ENCODE peak calls at places on chromosomes 6 and 20, in five cellular contexts. One of them, this sample, is unnamed.

GRCh38 chr6:92701425-92702096 is 717.8 kb downstream of the EPHA7 start:
- ATAC-seq in upper lobe of left lung: peak; percentile 31
- ATAC-seq in HepG2: no peak
- ATAC-seq in GM12878: peak; percentile 21
- ATAC-seq in K562: no peak
- ATAC-seq in this sample: no peak

GRCh38 chr6:72403413-72403812 is 218.5 kb upstream of the KCNQ5 start:
- ATAC-seq in K562: no peak
- ATAC-seq in upper lobe of left lung: no peak
- ATAC-seq in HepG2: no peak
- ATAC-seq in GM12878: no peak
- ATAC-seq in this sample: no peak

GRCh38 chr6:144131248-144131709 is 19.0 kb upstream of the STX11 start:
- ATAC-seq in GM12878: peak; percentile 85
- ATAC-seq in upper lobe of left lung: no peak
- ATAC-seq in K562: no peak
- ATAC-seq in HepG2: no peak
- ATAC-seq in this sample: no peak

GRCh38 chr20:46051556-46052323 is 22.7 kb downstream of the SLC12A5 start:
- ATAC-seq in GM12878: no peak
- ATAC-seq in upper lobe of left lung: no peak
- ATAC-seq in K562: peak; percentile 76
- ATAC-seq in HepG2: peak; percentile 14
- ATAC-seq in this sample: no peak

GRCh38 chr6:72182337-72183246 is 296.2 kb downstream of the RIMS1 start:
- ATAC-seq in HepG2: no peak
- ATAC-seq in GM12878: peak; percentile 47
- ATAC-seq in K562: peak; percentile 29
- ATAC-seq in upper lobe of left lung: peak; percentile 81
- ATAC-seq in this sample: peak; percentile 58

GRCh38 chr6:2204272-2204671 is 41.1 kb downstream of the GMDS start:
- ATAC-seq in K562: no peak
- ATAC-seq in upper lobe of left lung: no peak
- ATAC-seq in GM12878: no peak
- ATAC-seq in HepG2: no peak
- ATAC-seq in this sample: no peak

GRCh38 chr20:44780226-44780625 is 30.1 kb downstream of the RIMS4 start:
- ATAC-seq in HepG2: peak; percentile 81
- ATAC-seq in K562: peak; percentile 80
- ATAC-seq in GM12878: peak; percentile 43
- ATAC-seq in upper lobe of left lung: no peak
- ATAC-seq in this sample: no peak

GRCh38 chr6:127391019-127391974 is 47.9 kb upstream of the ECHDC1 start:
- ATAC-seq in K562: no peak
- ATAC-seq in HepG2: no peak
- ATAC-seq in upper lobe of left lung: peak; percentile 42
- ATAC-seq in GM12878: no peak
- ATAC-seq in this sample: peak; percentile 31

GRCh38 chr6:7152467-7152866 is 44.7 kb downstream of the RREB1 start:
- ATAC-seq in GM12878: no peak
- ATAC-seq in K562: no peak
- ATAC-seq in upper lobe of left lung: no peak
- ATAC-seq in HepG2: no peak
- ATAC-seq in this sample: no peak

GRCh38 chr20:50953821-50954220 is 4.5 kb downstream of the DPM1 start:
- ATAC-seq in HepG2: no peak
- ATAC-seq in GM12878: no peak
- ATAC-seq in K562: no peak
- ATAC-seq in upper lobe of left lung: no peak
- ATAC-seq in this sample: no peak

GRCh38 chr6:36381502-36382389 is 5.7 kb downstream of the ETV7 start:
- ATAC-seq in HepG2: no peak
- ATAC-seq in K562: no peak
- ATAC-seq in GM12878: peak; percentile 54
- ATAC-seq in upper lobe of left lung: no peak
- ATAC-seq in this sample: no peak

GRCh38 chr6:135088818-135089809 is 34.5 kb upstream of the HBS1L start:
- ATAC-seq in upper lobe of left lung: peak; percentile 84
- ATAC-seq in K562: peak; percentile 63
- ATAC-seq in GM12878: peak; percentile 91
- ATAC-seq in HepG2: peak; percentile 89
- ATAC-seq in this sample: no peak

GRCh38 chr6:25442898-25443297 is 163.7 kb downstream of the CARMIL1 start:
- ATAC-seq in GM12878: no peak
- ATAC-seq in K562: no peak
- ATAC-seq in HepG2: no peak
- ATAC-seq in upper lobe of left lung: no peak
- ATAC-seq in this sample: no peak

GRCh38 chr6:82072771-82073170 is 174.8 kb downstream of the IBTK start:
- ATAC-seq in upper lobe of left lung: no peak
- ATAC-seq in HepG2: no peak
- ATAC-seq in K562: no peak
- ATAC-seq in GM12878: no peak
- ATAC-seq in this sample: no peak

GRCh38 chr6:28884423-28885148 is 39.2 kb downstream of the TRIM27 start:
- ATAC-seq in upper lobe of left lung: no peak
- ATAC-seq in GM12878: peak; percentile 48
- ATAC-seq in K562: no peak
- ATAC-seq in HepG2: peak; percentile 65
- ATAC-seq in this sample: no peak

GRCh38 chr6:134920422-134920821 is 29.5 kb downstream of the ALDH8A1 start:
- ATAC-seq in GM12878: no peak
- ATAC-seq in HepG2: no peak
- ATAC-seq in K562: no peak
- ATAC-seq in upper lobe of left lung: no peak
- ATAC-seq in this sample: no peak

GRCh38 chr6:65248211-65248610 is 458.8 kb downstream of the EYS start:
- ATAC-seq in GM12878: no peak
- ATAC-seq in HepG2: no peak
- ATAC-seq in K562: no peak
- ATAC-seq in upper lobe of left lung: no peak
- ATAC-seq in this sample: no peak

GRCh38 chr6:157556671-157557430 is 175.9 kb downstream of the ZDHHC14 start:
- ATAC-seq in K562: no peak
- ATAC-seq in upper lobe of left lung: no peak
- ATAC-seq in HepG2: peak; percentile 33
- ATAC-seq in GM12878: peak; percentile 27
- ATAC-seq in this sample: no peak

GRCh38 chr6:144797881-144798589 is 512.9 kb downstream of the UTRN start:
- ATAC-seq in upper lobe of left lung: no peak
- ATAC-seq in K562: no peak
- ATAC-seq in GM12878: no peak
- ATAC-seq in HepG2: no peak
- ATAC-seq in this sample: no peak

GRCh38 chr6:53765270-53765669 is 29.5 kb upstream of the LRRC1 start:
- ATAC-seq in GM12878: no peak
- ATAC-seq in HepG2: no peak
- ATAC-seq in upper lobe of left lung: peak; percentile 60
- ATAC-seq in K562: no peak
- ATAC-seq in this sample: no peak

GRCh38 chr6:3957321-3957720 is 108.1 kb downstream of the FAM50B start:
- ATAC-seq in upper lobe of left lung: no peak
- ATAC-seq in HepG2: no peak
- ATAC-seq in GM12878: no peak
- ATAC-seq in K562: no peak
- ATAC-seq in this sample: no peak

GRCh38 chr20:47455133-47456040 is 46.3 kb upstream of the NCOA3 start:
- ATAC-seq in upper lobe of left lung: no peak
- ATAC-seq in HepG2: peak; percentile 90
- ATAC-seq in K562: peak; percentile 21
- ATAC-seq in GM12878: no peak
- ATAC-seq in this sample: no peak

GRCh38 chr6:168348186-168348585 is 28.6 kb upstream of the DACT2 start:
- ATAC-seq in upper lobe of left lung: no peak
- ATAC-seq in K562: no peak
- ATAC-seq in HepG2: no peak
- ATAC-seq in GM12878: no peak
- ATAC-seq in this sample: no peak

GRCh38 chr6:116560130-116560529 is 6.6 kb downstream of the CALHM4 start:
- ATAC-seq in upper lobe of left lung: no peak
- ATAC-seq in GM12878: no peak
- ATAC-seq in HepG2: no peak
- ATAC-seq in K562: no peak
- ATAC-seq in this sample: no peak

GRCh38 chr20:45080867-45081616 is 19.9 kb downstream of the KCNS1 start:
- ATAC-seq in HepG2: peak; percentile 77
- ATAC-seq in upper lobe of left lung: no peak
- ATAC-seq in K562: peak; percentile 85
- ATAC-seq in GM12878: peak; percentile 75
- ATAC-seq in this sample: no peak

GRCh38 chr20:32718749-32719348 is 24.4 kb downstream of the COMMD7 start:
- ATAC-seq in HepG2: no peak
- ATAC-seq in upper lobe of left lung: no peak
- ATAC-seq in K562: no peak
- ATAC-seq in GM12878: no peak
- ATAC-seq in this sample: no peak

GRCh38 chr6:70282906-70283461 is 19.9 kb downstream of the COL9A1 start:
- ATAC-seq in upper lobe of left lung: peak; percentile 26
- ATAC-seq in HepG2: peak; percentile 74
- ATAC-seq in K562: no peak
- ATAC-seq in GM12878: no peak
- ATAC-seq in this sample: no peak

GRCh38 chr20:35166242-35166830 is 5.5 kb upstream of the PROCR start:
- ATAC-seq in K562: peak; percentile 81
- ATAC-seq in GM12878: no peak
- ATAC-seq in HepG2: peak; percentile 71
- ATAC-seq in upper lobe of left lung: peak; percentile 29
- ATAC-seq in this sample: peak; percentile 89

DNA sequence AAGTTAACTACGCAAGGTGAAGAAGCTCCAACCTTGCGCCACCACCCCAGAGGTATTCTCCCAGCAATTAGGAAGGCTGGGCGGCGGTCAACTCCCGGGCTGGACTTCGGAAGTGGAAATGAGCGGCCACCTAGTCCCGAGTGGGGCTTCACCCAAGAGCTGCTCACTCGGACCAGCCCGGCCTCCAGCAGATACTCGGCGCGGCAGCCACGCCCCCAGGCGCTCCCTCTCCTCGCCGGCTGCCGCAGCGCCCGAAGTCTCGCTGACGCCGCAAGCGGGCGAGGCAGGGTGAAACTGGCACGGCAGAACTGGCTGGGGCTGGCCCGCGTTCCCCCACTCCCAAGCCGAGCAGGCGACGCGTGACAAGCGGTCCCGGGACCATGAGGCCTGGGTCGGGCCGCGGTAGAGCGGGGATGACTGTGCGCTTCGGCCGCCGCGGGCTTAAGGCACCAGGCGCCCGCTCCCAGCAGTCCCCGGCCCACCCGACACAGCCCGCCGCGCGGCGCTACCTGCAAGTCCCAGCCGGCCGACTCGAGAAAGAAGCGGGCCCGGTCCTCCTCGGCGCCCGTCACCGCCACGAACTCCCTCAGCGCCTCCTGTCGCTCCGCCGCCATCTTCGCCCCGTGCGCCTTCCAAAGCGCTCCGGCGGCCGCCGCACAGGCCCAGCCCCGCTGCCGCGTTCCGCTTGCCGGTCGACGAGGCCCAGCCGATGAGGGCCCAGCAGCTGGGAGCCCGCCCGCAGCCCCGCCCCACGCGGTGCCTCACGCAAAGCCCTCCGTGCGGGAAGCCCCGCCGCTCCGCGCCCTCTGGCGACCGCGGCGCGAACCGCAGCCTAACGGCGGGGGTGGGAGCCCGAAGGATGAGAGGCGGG is at the start of gene NSFL1C:
- ATAC-seq in GM12878: peak; percentile 91
- ATAC-seq in K562: peak; percentile 91
- ATAC-seq in upper lobe of left lung: peak; percentile 97
- ATAC-seq in HepG2: peak; percentile 87
- ATAC-seq in this sample: peak; percentile 98
- TF ChIP-seq EP300 in GM12878: no peak
- TF ChIP-seq EP300 in K562: no peak
- TF ChIP-seq EP300 in upper lobe of left lung: peak; percentile 35
- TF ChIP-seq EP300 in HepG2: peak; percentile 72
- TF ChIP-seq EP300 in this sample: no peak

GRCh38 chr6:160426146-160426545 is 78.0 kb downstream of the SLC22A3 start:
- ATAC-seq in upper lobe of left lung: no peak
- ATAC-seq in K562: no peak
- ATAC-seq in HepG2: no peak
- ATAC-seq in GM12878: no peak
- ATAC-seq in this sample: no peak

GRCh38 chr6:160427312-160428068 is 79.3 kb downstream of the SLC22A3 start:
- ATAC-seq in HepG2: no peak
- ATAC-seq in upper lobe of left lung: no peak
- ATAC-seq in GM12878: no peak
- ATAC-seq in K562: no peak
- ATAC-seq in this sample: no peak

GRCh38 chr6:160428818-160429744 is 80.9 kb downstream of the SLC22A3 start:
- ATAC-seq in GM12878: no peak
- ATAC-seq in HepG2: no peak
- ATAC-seq in upper lobe of left lung: no peak
- ATAC-seq in K562: no peak
- ATAC-seq in this sample: no peak

GRCh38 chr6:160430203-160430602 is 82.0 kb downstream of the SLC22A3 start:
- ATAC-seq in GM12878: no peak
- ATAC-seq in K562: no peak
- ATAC-seq in HepG2: no peak
- ATAC-seq in upper lobe of left lung: peak; percentile 72
- ATAC-seq in this sample: no peak

DNA sequence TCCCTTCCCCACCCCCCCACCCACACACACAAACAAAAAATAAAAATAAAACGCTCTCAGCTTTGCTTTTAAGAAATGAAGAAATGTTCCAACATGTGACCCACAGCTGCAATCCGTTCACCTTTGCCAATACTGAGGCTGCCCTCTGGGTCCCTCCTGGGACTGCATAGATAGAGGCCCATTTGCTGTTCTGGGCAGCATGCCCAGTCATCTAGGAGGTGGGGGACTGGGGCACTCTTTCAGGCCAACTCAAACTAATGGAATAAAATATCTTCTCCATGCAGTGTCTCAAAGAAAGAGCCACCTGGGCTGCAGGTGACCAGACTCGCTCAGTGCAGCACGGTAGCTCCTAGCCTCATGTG is 79.9 kb downstream of the SLC22A3 start:
- ATAC-seq in K562: no peak
- ATAC-seq in GM12878: no peak
- ATAC-seq in HepG2: no peak
- ATAC-seq in upper lobe of left lung: no peak
- ATAC-seq in this sample: no peak
- TF ChIP-seq POLR2AphosphoS5 in K562: no peak
- TF ChIP-seq POLR2AphosphoS5 in GM12878: no peak
- TF ChIP-seq POLR2AphosphoS5 in HepG2: no peak
- TF ChIP-seq POLR2AphosphoS5 in upper lobe of left lung: no peak
- TF ChIP-seq POLR2AphosphoS5 in this sample: no peak

GRCh38 chr20:21125849-21126840 is at the start of gene KIZ:
- ATAC-seq in HepG2: peak; percentile 97
- ATAC-seq in upper lobe of left lung: peak; percentile 100
- ATAC-seq in K562: peak; percentile 97
- ATAC-seq in GM12878: peak; percentile 99
- ATAC-seq in this sample: peak; percentile 99
- TF ChIP-seq EP300 in HepG2: no peak
- TF ChIP-seq EP300 in upper lobe of left lung: peak; percentile 49
- TF ChIP-seq EP300 in K562: no peak
- TF ChIP-seq EP300 in GM12878: no peak
- TF ChIP-seq EP300 in this sample: no peak

GRCh38 chr6:16582437-16583150 is 178.7 kb downstream of the ATXN1 start:
- ATAC-seq in K562: no peak
- ATAC-seq in upper lobe of left lung: no peak
- ATAC-seq in GM12878: peak; percentile 33
- ATAC-seq in HepG2: no peak
- ATAC-seq in this sample: no peak

GRCh38 chr6:16583151-16583762 is 178.0 kb downstream of the ATXN1 start:
- ATAC-seq in K562: no peak
- ATAC-seq in HepG2: no peak
- ATAC-seq in upper lobe of left lung: no peak
- ATAC-seq in GM12878: no peak
- ATAC-seq in this sample: no peak

GRCh38 chr6:16585805-16586204 is 175.5 kb downstream of the ATXN1 start:
- ATAC-seq in GM12878: peak; percentile 6
- ATAC-seq in HepG2: peak; percentile 57
- ATAC-seq in K562: no peak
- ATAC-seq in upper lobe of left lung: peak; percentile 39
- ATAC-seq in this sample: no peak
- TF ChIP-seq POLR2AphosphoS5 in GM12878: no peak
- TF ChIP-seq POLR2AphosphoS5 in HepG2: no peak
- TF ChIP-seq POLR2AphosphoS5 in K562: no peak
- TF ChIP-seq POLR2AphosphoS5 in upper lobe of left lung: no peak
- TF ChIP-seq POLR2AphosphoS5 in this sample: no peak